ENCODE peak calls at places on chromosomes 4 and X, in nine cellular contexts. I, V, A, Z, J, H, P, U and B are unnamed samples.

GRCh38 chrX:100376581-100376980 is 33.5 kb downstream of the PCDH19 start:
- DNase-seq in I (no peak), V (no peak), A (no peak), Z (no peak), J (no peak), H (no peak), P (no peak), U (no peak), B (no peak)

GRCh38 chr4:158722291-158722916 is 792 bp downstream of the PPID start:
- DNase-seq in I (peak), V (peak), A (no peak), Z (no peak), J (no peak), H (no peak), P (peak), U (no peak), B (no peak)

GRCh38 chr4:112038861-112039260 is 106.4 kb upstream of the FAM241A start:
- DNase-seq in I (no peak), V (no peak), A (no peak), Z (no peak), J (no peak), H (no peak), P (no peak), U (no peak), B (no peak)

GRCh38 chrX:152958524-152959465 is 35.1 kb downstream of the PNMA5 start:
- DNase-seq in I (peak), V (peak), A (peak), Z (peak), J (peak), H (peak), P (peak), U (peak), B (peak)

GRCh38 chr4:13947921-13948320 is 320.4 kb upstream of the BOD1L1 start:
- DNase-seq in I (no peak), V (no peak), A (no peak), Z (no peak), J (no peak), H (no peak), P (no peak), U (no peak), B (no peak)

GRCh38 chrX:136659174-136659573 is 11.2 kb downstream of the CD40LG start:
- DNase-seq in I (no peak), V (no peak), A (no peak), Z (no peak), J (no peak), H (no peak), P (no peak), U (no peak), B (no peak)

GRCh38 chr4:38137080-38137479 is 176.9 kb downstream of the PTTG2 start:
- DNase-seq in I (no peak), V (no peak), A (no peak), Z (no peak), J (no peak), H (no peak), P (no peak), U (no peak), B (no peak)

GRCh38 chrX:46967547-46967946 is 55.3 kb downstream of the JADE3 start:
- DNase-seq in I (no peak), V (no peak), A (no peak), Z (no peak), J (no peak), H (no peak), P (no peak), U (no peak), B (no peak)

GRCh38 chrX:136318166-136318565 is 17.4 kb downstream of the ADGRG4 start:
- DNase-seq in I (no peak), V (no peak), A (no peak), Z (no peak), J (no peak), H (no peak), P (no peak), U (no peak), B (no peak)

GRCh38 chr4:32689520-32689919 is 1969.4 kb downstream of the PCDH7 start:
- DNase-seq in I (no peak), V (peak), A (no peak), Z (no peak), J (no peak), H (no peak), P (no peak), U (no peak), B (no peak)

GRCh38 chrX:7083468-7084396 is 63.8 kb upstream of the STS start:
- DNase-seq in I (no peak), V (peak), A (no peak), Z (no peak), J (no peak), H (no peak), P (no peak), U (peak), B (no peak)

GRCh38 chr4:62482355-62482754 is 1282.2 kb downstream of the ADGRL3 start:
- DNase-seq in I (no peak), V (no peak), A (no peak), Z (no peak), J (no peak), H (no peak), P (peak), U (no peak), B (no peak)

GRCh38 chrX:63652086-63652775 is 132.8 kb downstream of the ARHGEF9 start:
- DNase-seq in I (no peak), V (peak), A (no peak), Z (no peak), J (no peak), H (no peak), P (no peak), U (no peak), B (no peak)

GRCh38 chr4:74320559-74321118 is 12.4 kb downstream of the EPGN start:
- DNase-seq in I (peak), V (peak), A (no peak), Z (peak), J (peak), H (no peak), P (peak), U (no peak), B (no peak)

GRCh38 chrX:120514236-120514635 is 45.1 kb upstream of the LAMP2 start:
- DNase-seq in I (no peak), V (peak), A (no peak), Z (no peak), J (no peak), H (no peak), P (peak), U (no peak), B (no peak)

GRCh38 chrX:139798701-139799100 is 90.7 kb upstream of the MCF2 start:
- DNase-seq in I (no peak), V (no peak), A (no peak), Z (no peak), J (no peak), H (no peak), P (no peak), U (no peak), B (no peak)